ENCODE peak calls at places on chromosomes 12 and 14, in four cellular contexts. S, Z, V and P are unnamed samples.

GRCh38 chr14:82122678-82123077 is 589.0 kb upstream of the SEL1L start:
- DNase-seq in V (no peak), Z (no peak), S (no peak), P (no peak)

GRCh38 chr12:76872415-76872814 is 6.4 kb downstream of the CSRP2 start:
- DNase-seq in Z (peak; percentile 33), V (no peak), S (peak; percentile 97), P (no peak)

GRCh38 chr12:13454991-13455696 is 258.6 kb downstream of the EMP1 start:
- DNase-seq in V (no peak), Z (no peak), S (no peak), P (no peak)

GRCh38 chr14:104892517-104893434 is 27.7 kb downstream of the CEP170B start:
- DNase-seq in V (no peak), Z (no peak), S (peak; percentile 50), P (no peak)

GRCh38 chr12:67251012-67251411 is 18.1 kb upstream of the CAND1 start:
- DNase-seq in Z (no peak), S (no peak), V (no peak), P (no peak)

GRCh38 chr14:51834218-51834617 is 26.2 kb upstream of the GNG2 start:
- DNase-seq in V (no peak), S (no peak), Z (peak; percentile 14), P (no peak)

GRCh38 chr12:45990468-45991288 is at the start of gene SCAF11:
- DNase-seq in S (peak; percentile 100), V (peak; percentile 100), Z (peak; percentile 100), P (peak; percentile 100)

GRCh38 chr12:107092669-107093546 is 441 bp downstream of the CRY1 start:
- DNase-seq in S (peak; percentile 65), V (no peak), Z (peak; percentile 62), P (no peak)

GRCh38 chr12:106139422-106140141 is 828 bp upstream of the NUAK1 start:
- DNase-seq in V (peak; percentile 77), S (peak; percentile 95), Z (peak; percentile 94), P (peak; percentile 66)

GRCh38 chr12:116236986-116237385 is 40.5 kb downstream of the MED13L start:
- DNase-seq in Z (no peak), S (no peak), V (no peak), P (no peak)

GRCh38 chr14:64200170-64200569 is 94.0 kb downstream of the ESR2 start:
- DNase-seq in Z (peak; percentile 32), S (no peak), V (no peak), P (no peak)

GRCh38 chr12:52839706-52840105 is 5.6 kb upstream of the KRT79 start:
- DNase-seq in Z (no peak), S (peak; percentile 26), V (no peak), P (no peak)

GRCh38 chr12:76916170-76916540 is 37.3 kb upstream of the CSRP2 start:
- DNase-seq in V (no peak), S (no peak), Z (peak; percentile 22), P (peak; percentile 27)

GRCh38 chr14:91996951-91997371 is 42.9 kb downstream of the TRIP11 start:
- DNase-seq in V (no peak), S (no peak), Z (peak; percentile 71), P (peak; percentile 72)

GRCh38 chr12:132351751-132352495 is 22.5 kb upstream of the GALNT9 start:
- DNase-seq in Z (no peak), S (no peak), V (no peak), P (no peak)

GRCh38 chr12:57051011-57051410 is 1.1 kb upstream of the MYO1A start:
- DNase-seq in S (no peak), Z (no peak), V (no peak), P (no peak)

GRCh38 chr14:47039336-47039735 is 387.8 kb upstream of the RPL10L start:
- DNase-seq in S (no peak), V (no peak), Z (no peak), P (no peak)

GRCh38 chr12:116454950-116455447 is 104.2 kb upstream of the MAP1LC3B2 start:
- DNase-seq in S (no peak), V (no peak), Z (peak; percentile 66), P (peak; percentile 96)

GRCh38 chr14:103209054-103209453 is 85.8 kb downstream of the TNFAIP2 start:
- DNase-seq in V (no peak), Z (no peak), S (no peak), P (no peak)

GRCh38 chr12:6116481-6117021 is 7.9 kb downstream of the VWF start:
- DNase-seq in S (no peak), V (no peak), Z (no peak), P (peak; percentile 15)

GRCh38 chr14:104542871-104543830 is 36.4 kb upstream of the C14orf180 start:
- DNase-seq in V (no peak), S (no peak), Z (no peak), P (no peak)

GRCh38 chr12:53501615-53502181 is 615 bp downstream of the TARBP2 start:
- DNase-seq in S (no peak), V (no peak), Z (no peak), P (no peak)

GRCh38 chr12:79421236-79421740 is 269.5 kb downstream of the PAWR start:
- DNase-seq in Z (no peak), S (no peak), V (no peak), P (no peak)

GRCh38 chr14:45651906-45652305 is 398.9 kb upstream of the MIS18BP1 start:
- DNase-seq in V (no peak), Z (no peak), S (no peak), P (no peak)

GRCh38 chr12:121129705-121130147 is 3.0 kb upstream of the P2RX7 start:
- DNase-seq in V (no peak), S (no peak), Z (no peak), P (no peak)

GRCh38 chr12:67394600-67394999 is 125.4 kb downstream of the CAND1 start:
- DNase-seq in Z (peak; percentile 8), V (no peak), S (peak; percentile 61), P (peak; percentile 57)

GRCh38 chr12:3133410-3133793 is 56.2 kb downstream of the TSPAN9 start:
- DNase-seq in S (no peak), V (no peak), Z (no peak), P (peak; percentile 30)

GRCh38 chr14:67251573-67252226 is 10.5 kb downstream of the PALS1 start:
- DNase-seq in V (no peak), Z (peak; percentile 37), S (no peak), P (peak; percentile 70)

GRCh38 chr12:7160183-7160582 is 29.3 kb upstream of the PEX5 start:
- DNase-seq in Z (no peak), S (no peak), V (no peak), P (no peak)

GRCh38 chr12:38934696-38935095 is 29.3 kb upstream of the CPNE8 start:
- DNase-seq in V (no peak), Z (no peak), S (no peak), P (no peak)
- H2AK5ac ChIP-seq in V (no peak overlapping the region), Z (no peak overlapping the region), S (no peak overlapping the region), P (no peak overlapping the region)

GRCh38 chr14:93775158-93775557 is 13.1 kb downstream of the PRIMA1 start:
- DNase-seq in S (no peak), V (no peak), Z (no peak), P (no peak)
- H3K56ac ChIP-seq in S (no peak overlapping the region), V (no peak overlapping the region), Z (no peak overlapping the region), P (no peak overlapping the region)

DNA sequence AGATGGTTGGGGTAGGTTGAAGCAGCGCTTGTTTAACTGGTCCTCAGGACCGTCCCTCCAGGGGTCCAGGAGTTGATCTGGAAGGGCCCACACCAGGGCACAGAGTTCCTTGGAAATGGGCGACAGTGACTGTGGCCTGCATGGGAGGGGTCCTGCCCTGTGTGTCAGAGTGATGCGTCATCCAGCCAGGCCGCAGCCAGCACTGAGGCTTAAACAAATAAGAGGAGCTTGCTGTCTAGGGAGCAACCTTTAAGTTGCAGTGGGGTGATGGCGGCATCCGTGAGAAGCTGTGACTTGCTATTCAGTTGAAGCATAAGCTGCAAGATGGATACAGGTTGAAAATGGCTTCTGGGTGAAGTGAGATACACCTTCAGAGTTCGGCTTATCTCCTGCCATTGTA is 20.2 kb downstream of the DCAF4 start:
- DNase-seq in S (no peak), V (no peak), Z (no peak), P (peak; percentile 69)
- H2AK5ac ChIP-seq in S (no peak overlapping the region), V (no peak overlapping the region), Z (no peak overlapping the region), P (no peak overlapping the region)

GRCh38 chr12:19764408-19764807 is 325.1 kb downstream of the AEBP2 start:
- DNase-seq in S (no peak), V (no peak), Z (no peak), P (peak; percentile 51)

GRCh38 chr12:19761465-19761864 is 322.2 kb downstream of the AEBP2 start:
- DNase-seq in V (no peak), S (no peak), Z (no peak), P (no peak)

GRCh38 chr12:19759229-19759628 is 319.9 kb downstream of the AEBP2 start:
- DNase-seq in V (no peak), Z (no peak), S (no peak), P (peak; percentile 77)

GRCh38 chr12:19757317-19757877 is 318.1 kb downstream of the AEBP2 start:
- DNase-seq in S (no peak), Z (peak; percentile 45), V (no peak), P (peak; percentile 64)

GRCh38 chr12:19760611-19761010 is 321.3 kb downstream of the AEBP2 start:
- DNase-seq in S (no peak), Z (no peak), V (no peak), P (no peak)
- H3K56ac ChIP-seq in S (no peak overlapping the region), Z (no peak overlapping the region), V (no peak overlapping the region), P (no peak overlapping the region)